ENCODE peak calls at places on chromosomes 5 and 9, in eight cellular contexts. One of them, this sample, is unnamed.

GRCh38 chr5:1834022-1834551 is 32.9 kb downstream of the NDUFS6 start:
- DNase-seq in heart left ventricle: no peak
- DNase-seq in lung: no peak
- DNase-seq in IMR-90: no peak
- DNase-seq in fibroblast of the aortic adventitia: no peak
- DNase-seq in gastrocnemius medialis: no peak
- DNase-seq in A549: no peak
- DNase-seq in BJ: no peak
- DNase-seq in this sample: no peak

GRCh38 chr5:67366961-67367360 is 170.4 kb upstream of the CD180 start:
- DNase-seq in heart left ventricle: no peak
- DNase-seq in lung: no peak
- DNase-seq in IMR-90: no peak
- DNase-seq in fibroblast of the aortic adventitia: no peak
- DNase-seq in gastrocnemius medialis: no peak
- DNase-seq in A549: no peak
- DNase-seq in BJ: no peak
- DNase-seq in this sample: no peak

GRCh38 chr5:157912621-157913325 is 53.8 kb upstream of the CLINT1 start:
- DNase-seq in heart left ventricle: no peak
- DNase-seq in lung: peak; percentile 59
- DNase-seq in IMR-90: no peak
- DNase-seq in fibroblast of the aortic adventitia: no peak
- DNase-seq in gastrocnemius medialis: no peak
- DNase-seq in A549: no peak
- DNase-seq in BJ: no peak
- DNase-seq in this sample: no peak

GRCh38 chr9:100196215-100196614 is 97.2 kb downstream of the INVS start:
- DNase-seq in heart left ventricle: no peak
- DNase-seq in lung: no peak
- DNase-seq in IMR-90: no peak
- DNase-seq in fibroblast of the aortic adventitia: no peak
- DNase-seq in gastrocnemius medialis: no peak
- DNase-seq in A549: no peak
- DNase-seq in BJ: no peak
- DNase-seq in this sample: no peak

GRCh38 chr5:4541334-4541733 is 598.8 kb upstream of the ADAMTS16 start:
- DNase-seq in heart left ventricle: no peak
- DNase-seq in lung: no peak
- DNase-seq in IMR-90: no peak
- DNase-seq in fibroblast of the aortic adventitia: no peak
- DNase-seq in gastrocnemius medialis: no peak
- DNase-seq in A549: no peak
- DNase-seq in BJ: no peak
- DNase-seq in this sample: no peak

GRCh38 chr5:142245776-142246175 is 79.0 kb downstream of the SPRY4 start:
- DNase-seq in heart left ventricle: no peak
- DNase-seq in lung: no peak
- DNase-seq in IMR-90: no peak
- DNase-seq in fibroblast of the aortic adventitia: no peak
- DNase-seq in gastrocnemius medialis: no peak
- DNase-seq in A549: no peak
- DNase-seq in BJ: no peak
- DNase-seq in this sample: peak; percentile 29

GRCh38 chr9:127519301-127520166 is 68.2 kb downstream of the LRSAM1 start:
- DNase-seq in heart left ventricle: peak; percentile 47
- DNase-seq in lung: peak; percentile 37
- DNase-seq in IMR-90: peak; percentile 98
- DNase-seq in fibroblast of the aortic adventitia: peak; percentile 96
- DNase-seq in gastrocnemius medialis: no peak
- DNase-seq in A549: no peak
- DNase-seq in BJ: peak; percentile 83
- DNase-seq in this sample: peak; percentile 98

GRCh38 chr9:130930804-130931349 is 8.2 kb downstream of the FIBCD1 start:
- DNase-seq in heart left ventricle: no peak
- DNase-seq in lung: no peak
- DNase-seq in IMR-90: no peak
- DNase-seq in fibroblast of the aortic adventitia: no peak
- DNase-seq in gastrocnemius medialis: no peak
- DNase-seq in A549: no peak
- DNase-seq in BJ: no peak
- DNase-seq in this sample: no peak

GRCh38 chr9:124256517-124257069 is 1.2 kb upstream of the NEK6 start:
- DNase-seq in heart left ventricle: no peak
- DNase-seq in lung: no peak
- DNase-seq in IMR-90: peak; percentile 86
- DNase-seq in fibroblast of the aortic adventitia: peak; percentile 78
- DNase-seq in gastrocnemius medialis: no peak
- DNase-seq in A549: no peak
- DNase-seq in BJ: peak; percentile 87
- DNase-seq in this sample: peak; percentile 85

GRCh38 chr5:98936948-98937715 is 8.3 kb upstream of the CHD1 start:
- DNase-seq in heart left ventricle: no peak
- DNase-seq in lung: no peak
- DNase-seq in IMR-90: no peak
- DNase-seq in fibroblast of the aortic adventitia: no peak
- DNase-seq in gastrocnemius medialis: no peak
- DNase-seq in A549: no peak
- DNase-seq in BJ: no peak
- DNase-seq in this sample: no peak

GRCh38 chr5:52896524-52897237 is 92.5 kb upstream of the ITGA2 start:
- DNase-seq in heart left ventricle: no peak
- DNase-seq in lung: no peak
- DNase-seq in IMR-90: no peak
- DNase-seq in fibroblast of the aortic adventitia: peak; percentile 77
- DNase-seq in gastrocnemius medialis: no peak
- DNase-seq in A549: no peak
- DNase-seq in BJ: no peak
- DNase-seq in this sample: peak; percentile 30

GRCh38 chr9:80410106-80410505 is 838.3 kb downstream of the TLE4 start:
- DNase-seq in heart left ventricle: peak; percentile 19
- DNase-seq in lung: no peak
- DNase-seq in IMR-90: no peak
- DNase-seq in fibroblast of the aortic adventitia: no peak
- DNase-seq in gastrocnemius medialis: no peak
- DNase-seq in A549: no peak
- DNase-seq in BJ: no peak
- DNase-seq in this sample: peak; percentile 3

GRCh38 chr9:76451234-76451633 is 7.7 kb upstream of the GCNT1 start:
- DNase-seq in heart left ventricle: no peak
- DNase-seq in lung: no peak
- DNase-seq in IMR-90: peak; percentile 85
- DNase-seq in fibroblast of the aortic adventitia: peak; percentile 95
- DNase-seq in gastrocnemius medialis: no peak
- DNase-seq in A549: no peak
- DNase-seq in BJ: peak; percentile 33
- DNase-seq in this sample: peak; percentile 87

GRCh38 chr5:77724934-77725333 is 51.2 kb downstream of the TBCA start:
- DNase-seq in heart left ventricle: no peak
- DNase-seq in lung: no peak
- DNase-seq in IMR-90: no peak
- DNase-seq in fibroblast of the aortic adventitia: no peak
- DNase-seq in gastrocnemius medialis: no peak
- DNase-seq in A549: no peak
- DNase-seq in BJ: no peak
- DNase-seq in this sample: no peak

GRCh38 chr9:129198737-129199435 is 20.8 kb upstream of the IER5L start:
- DNase-seq in heart left ventricle: no peak
- DNase-seq in lung: no peak
- DNase-seq in IMR-90: no peak
- DNase-seq in fibroblast of the aortic adventitia: no peak
- DNase-seq in gastrocnemius medialis: no peak
- DNase-seq in A549: no peak
- DNase-seq in BJ: no peak
- DNase-seq in this sample: no peak

GRCh38 chr5:145764325-145764724 is 70.8 kb downstream of the PRELID2 start:
- DNase-seq in heart left ventricle: no peak
- DNase-seq in lung: no peak
- DNase-seq in IMR-90: peak; percentile 45
- DNase-seq in fibroblast of the aortic adventitia: no peak
- DNase-seq in gastrocnemius medialis: no peak
- DNase-seq in A549: no peak
- DNase-seq in BJ: no peak
- DNase-seq in this sample: no peak

GRCh38 chr9:5493597-5494511 is 16.5 kb upstream of the PDCD1LG2 start:
- DNase-seq in heart left ventricle: no peak
- DNase-seq in lung: no peak
- DNase-seq in IMR-90: peak; percentile 92
- DNase-seq in fibroblast of the aortic adventitia: peak; percentile 78
- DNase-seq in gastrocnemius medialis: no peak
- DNase-seq in A549: no peak
- DNase-seq in BJ: no peak
- DNase-seq in this sample: peak; percentile 81

GRCh38 chr9:86700601-86701000 is 246.7 kb downstream of the GAS1 start:
- DNase-seq in heart left ventricle: peak; percentile 69
- DNase-seq in lung: no peak
- DNase-seq in IMR-90: peak; percentile 41
- DNase-seq in fibroblast of the aortic adventitia: peak; percentile 77
- DNase-seq in gastrocnemius medialis: no peak
- DNase-seq in A549: no peak
- DNase-seq in BJ: no peak
- DNase-seq in this sample: peak; percentile 67

GRCh38 chr5:118834710-118835109 is 153.6 kb downstream of the DTWD2 start:
- DNase-seq in heart left ventricle: no peak
- DNase-seq in lung: no peak
- DNase-seq in IMR-90: no peak
- DNase-seq in fibroblast of the aortic adventitia: no peak
- DNase-seq in gastrocnemius medialis: no peak
- DNase-seq in A549: no peak
- DNase-seq in BJ: no peak
- DNase-seq in this sample: no peak

GRCh38 chr9:72299017-72299603 is 65.9 kb downstream of the ZFAND5 start:
- DNase-seq in heart left ventricle: no peak
- DNase-seq in lung: no peak
- DNase-seq in IMR-90: no peak
- DNase-seq in fibroblast of the aortic adventitia: no peak
- DNase-seq in gastrocnemius medialis: no peak
- DNase-seq in A549: no peak
- DNase-seq in BJ: no peak
- DNase-seq in this sample: no peak

DNA sequence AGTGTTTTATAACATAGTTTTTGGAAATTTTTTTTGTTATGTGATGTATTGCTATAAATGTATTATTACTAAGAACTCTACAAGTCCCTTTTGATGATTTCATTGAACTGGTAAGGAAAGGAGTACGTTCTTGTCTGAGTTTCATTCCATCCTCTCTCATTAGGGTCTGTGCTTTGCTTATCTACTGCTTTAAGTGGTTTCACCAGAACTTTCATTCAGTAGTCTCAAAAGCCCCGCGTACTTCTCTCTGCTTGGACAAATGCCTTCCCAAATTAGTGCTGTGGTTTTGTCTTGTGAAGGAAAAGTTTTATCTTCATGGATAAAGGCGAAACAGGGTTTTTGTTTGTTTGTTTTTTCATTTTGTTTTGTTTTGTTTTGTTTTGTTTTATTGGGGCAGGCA is 469.8 kb upstream of the WWC1 start:
- DNase-seq in heart left ventricle: no peak
- DNase-seq in lung: no peak
- DNase-seq in IMR-90: no peak
- DNase-seq in fibroblast of the aortic adventitia: no peak
- DNase-seq in gastrocnemius medialis: no peak
- DNase-seq in A549: no peak
- DNase-seq in BJ: no peak
- DNase-seq in this sample: no peak
- H3K4me3 ChIP-seq in heart left ventricle: no peak overlapping the region
- H3K4me3 ChIP-seq in lung: no peak overlapping the region
- H3K4me3 ChIP-seq in IMR-90: no peak overlapping the region
- H3K4me3 ChIP-seq in fibroblast of the aortic adventitia: no peak overlapping the region
- H3K4me3 ChIP-seq in gastrocnemius medialis: no peak overlapping the region
- H3K4me3 ChIP-seq in A549: no peak overlapping the region
- H3K4me3 ChIP-seq in BJ: no peak overlapping the region
- H3K4me3 ChIP-seq in this sample: no peak overlapping the region

DNA sequence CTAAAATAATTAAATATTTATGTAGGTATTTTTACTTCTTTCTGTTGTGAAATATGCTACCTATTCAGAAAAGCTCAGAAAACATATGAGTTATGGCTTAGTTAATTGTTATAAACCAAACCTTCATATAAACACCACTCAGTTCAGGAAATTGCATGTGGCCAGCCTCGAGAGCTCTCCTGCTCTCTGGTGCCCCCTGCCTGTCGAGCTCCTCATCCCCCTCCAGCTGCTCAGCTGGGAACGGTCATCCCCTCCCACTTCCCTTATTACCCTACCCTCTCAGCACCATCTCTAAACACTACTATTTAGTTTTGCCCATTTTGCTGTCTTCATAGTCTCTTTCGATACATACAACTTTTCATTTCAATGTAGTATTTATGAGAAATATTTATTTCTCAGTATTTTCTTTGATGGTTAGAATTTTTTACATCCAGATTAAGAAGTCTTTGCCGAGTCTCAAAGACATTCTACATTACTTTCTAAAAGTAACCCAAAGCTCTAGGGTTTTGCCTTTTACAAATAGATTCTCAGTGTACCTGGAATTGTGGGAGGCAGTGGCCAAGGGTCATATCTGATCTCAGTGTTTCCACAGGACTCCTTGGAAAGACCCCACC is 51.2 kb upstream of the SEMA4D start:
- DNase-seq in heart left ventricle: peak; percentile 78
- DNase-seq in lung: peak; percentile 81
- DNase-seq in IMR-90: peak; percentile 59
- DNase-seq in fibroblast of the aortic adventitia: peak; percentile 49
- DNase-seq in gastrocnemius medialis: peak; percentile 49
- DNase-seq in A549: peak; percentile 82
- DNase-seq in BJ: no peak
- DNase-seq in this sample: peak; percentile 74
- TF ChIP-seq CTCF in heart left ventricle: peak; percentile 93
- TF ChIP-seq CTCF in lung: peak; percentile 79
- TF ChIP-seq CTCF in IMR-90: peak; percentile 88
- TF ChIP-seq CTCF in fibroblast of the aortic adventitia: peak; percentile 87
- TF ChIP-seq CTCF in gastrocnemius medialis: peak; percentile 89
- TF ChIP-seq CTCF in A549: peak; percentile 82
- TF ChIP-seq CTCF in BJ: peak; percentile 96
- TF ChIP-seq CTCF in this sample: peak; percentile 99

GRCh38 chr5:167573274-167574127 is 717.9 kb upstream of the WWC1 start:
- DNase-seq in heart left ventricle: no peak
- DNase-seq in lung: no peak
- DNase-seq in IMR-90: peak; percentile 50
- DNase-seq in fibroblast of the aortic adventitia: peak; percentile 50
- DNase-seq in gastrocnemius medialis: no peak
- DNase-seq in A549: no peak
- DNase-seq in BJ: no peak
- DNase-seq in this sample: peak; percentile 55
- H3K4me3 ChIP-seq in heart left ventricle: peak overlapping the region; percentile 32
- H3K4me3 ChIP-seq in lung: no peak overlapping the region
- H3K4me3 ChIP-seq in IMR-90: peak overlapping the region; percentile 46
- H3K4me3 ChIP-seq in fibroblast of the aortic adventitia: peak overlapping the region; percentile 59
- H3K4me3 ChIP-seq in gastrocnemius medialis: peak overlapping the region; percentile 32
- H3K4me3 ChIP-seq in A549: peak overlapping the region; percentile 24
- H3K4me3 ChIP-seq in BJ: peak overlapping the region; percentile 38
- H3K4me3 ChIP-seq in this sample: peak overlapping the region; percentile 47

DNA sequence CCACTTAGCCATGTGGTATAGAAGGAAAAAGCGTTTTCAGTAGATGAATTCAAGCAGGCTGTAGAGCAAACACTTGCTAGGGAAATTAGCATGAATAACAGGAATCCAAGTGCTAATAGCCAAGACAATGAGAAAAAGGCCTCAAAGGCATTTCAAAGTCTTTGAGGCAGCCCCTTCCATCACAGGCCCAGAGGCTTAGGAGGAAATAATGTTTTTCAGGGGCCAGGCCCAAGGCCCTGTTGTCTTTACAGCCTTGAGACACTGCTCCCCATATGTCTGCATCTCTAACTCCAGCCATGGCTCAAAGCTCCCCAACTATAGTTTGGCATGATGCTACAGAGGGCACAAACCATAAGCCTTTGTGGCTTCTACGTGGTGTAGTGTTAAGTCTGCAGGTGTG is 563.5 kb downstream of the TAF11L14 start:
- DNase-seq in heart left ventricle: no peak
- DNase-seq in lung: no peak
- DNase-seq in IMR-90: no peak
- DNase-seq in fibroblast of the aortic adventitia: no peak
- DNase-seq in gastrocnemius medialis: no peak
- DNase-seq in A549: no peak
- DNase-seq in BJ: no peak
- DNase-seq in this sample: no peak
- TF ChIP-seq CTCF in heart left ventricle: no peak
- TF ChIP-seq CTCF in lung: no peak
- TF ChIP-seq CTCF in IMR-90: no peak
- TF ChIP-seq CTCF in fibroblast of the aortic adventitia: no peak
- TF ChIP-seq CTCF in gastrocnemius medialis: no peak
- TF ChIP-seq CTCF in A549: no peak
- TF ChIP-seq CTCF in BJ: no peak
- TF ChIP-seq CTCF in this sample: no peak